ENCODE peak calls at places on chromosome 22, in four cellular contexts. One of them, this sample, is unnamed.

GRCh38 chr22:44801476-44801875 is 49.1 kb downstream of the ARHGAP8 start:
- DNase-seq in GM12878: no peak
- DNase-seq in K562: no peak
- DNase-seq in WTC11: no peak
- DNase-seq in this sample: no peak

GRCh38 chr22:41367039-41367679 is 14.6 kb upstream of the TEF start:
- DNase-seq in GM12878: no peak
- DNase-seq in K562: peak; percentile 93
- DNase-seq in WTC11: peak; percentile 42
- DNase-seq in this sample: peak; percentile 80

GRCh38 chr22:35212020-35212419 is 45.3 kb upstream of the HMGXB4 start:
- DNase-seq in K562: peak; percentile 87
- DNase-seq in WTC11: no peak
- DNase-seq in GM12878: no peak
- DNase-seq in this sample: no peak

GRCh38 chr22:37752189-37753061 is 55.3 kb upstream of the GCAT start:
- DNase-seq in GM12878: no peak
- DNase-seq in WTC11: no peak
- DNase-seq in K562: no peak
- DNase-seq in this sample: peak; percentile 73

GRCh38 chr22:42111798-42112197 is 18.8 kb downstream of the CYP2D6 start:
- DNase-seq in WTC11: no peak
- DNase-seq in GM12878: no peak
- DNase-seq in K562: no peak
- DNase-seq in this sample: no peak

GRCh38 chr22:20128902-20129746 is 2.5 kb upstream of the ZDHHC8 start:
- DNase-seq in K562: peak; percentile 94
- DNase-seq in GM12878: no peak
- DNase-seq in WTC11: peak; percentile 65
- DNase-seq in this sample: peak; percentile 49

GRCh38 chr22:20424937-20425587 is 12.6 kb downstream of the SCARF2 start:
- DNase-seq in WTC11: peak; percentile 54
- DNase-seq in K562: peak; percentile 70
- DNase-seq in GM12878: no peak
- DNase-seq in this sample: no peak

GRCh38 chr22:39148727-39149535 is 3.5 kb downstream of the CBX7 start:
- DNase-seq in GM12878: peak; percentile 69
- DNase-seq in K562: peak; percentile 52
- DNase-seq in WTC11: peak; percentile 69
- DNase-seq in this sample: no peak

GRCh38 chr22:19759994-19760651 is 455 bp upstream of the TBX1 start:
- DNase-seq in WTC11: no peak
- DNase-seq in K562: peak; percentile 91
- DNase-seq in GM12878: no peak
- DNase-seq in this sample: no peak

GRCh38 chr22:39832627-39833074 is 60.9 kb downstream of the ENTHD1 start:
- DNase-seq in WTC11: no peak
- DNase-seq in GM12878: no peak
- DNase-seq in K562: peak; percentile 86
- DNase-seq in this sample: no peak

GRCh38 chr22:50316114-50317065 is 8.9 kb upstream of the PLXNB2 start:
- DNase-seq in WTC11: no peak
- DNase-seq in GM12878: no peak
- DNase-seq in K562: no peak
- DNase-seq in this sample: no peak
- TF ChIP-seq NR2C2 in WTC11: no peak
- TF ChIP-seq NR2C2 in GM12878: no peak
- TF ChIP-seq NR2C2 in K562: no peak
- TF ChIP-seq NR2C2 in this sample: no peak

DNA sequence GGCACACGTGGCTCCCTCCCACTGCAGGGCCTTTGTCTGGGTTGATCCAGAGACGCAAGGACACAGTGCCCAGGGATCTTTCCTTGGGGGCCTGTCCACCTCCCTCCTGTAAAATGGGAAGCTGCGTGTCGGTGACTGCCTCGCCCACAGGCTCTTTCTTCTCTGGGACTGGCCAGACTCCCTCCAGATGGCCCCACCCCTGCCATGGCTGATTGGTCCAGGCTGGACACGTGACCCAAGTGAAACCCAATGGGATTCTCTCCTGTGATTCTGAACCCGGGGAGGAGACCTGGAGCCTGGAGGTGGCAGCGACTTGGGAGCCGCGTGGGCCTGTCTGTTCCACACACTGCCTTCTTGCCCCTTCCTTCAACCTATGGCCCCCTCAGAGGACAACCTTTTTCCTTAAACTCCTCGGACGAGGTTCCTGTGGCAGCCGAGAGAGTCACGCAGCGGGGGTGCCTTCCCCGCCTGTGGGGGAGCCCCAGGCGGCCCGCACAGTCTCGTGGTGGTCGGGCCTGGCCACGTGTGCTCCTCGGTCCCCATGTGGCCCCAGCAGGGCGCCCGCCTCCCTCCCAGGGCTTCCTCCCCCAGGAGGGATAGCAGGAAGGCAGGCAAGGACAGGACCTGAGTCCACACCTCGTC is 12.4 kb upstream of the MPPED1 start:
- DNase-seq in GM12878: no peak
- DNase-seq in K562: peak; percentile 80
- DNase-seq in WTC11: no peak
- DNase-seq in this sample: peak; percentile 37
- TF ChIP-seq NR2C2 in GM12878: no peak
- TF ChIP-seq NR2C2 in K562: no peak
- TF ChIP-seq NR2C2 in WTC11: no peak
- TF ChIP-seq NR2C2 in this sample: no peak

DNA sequence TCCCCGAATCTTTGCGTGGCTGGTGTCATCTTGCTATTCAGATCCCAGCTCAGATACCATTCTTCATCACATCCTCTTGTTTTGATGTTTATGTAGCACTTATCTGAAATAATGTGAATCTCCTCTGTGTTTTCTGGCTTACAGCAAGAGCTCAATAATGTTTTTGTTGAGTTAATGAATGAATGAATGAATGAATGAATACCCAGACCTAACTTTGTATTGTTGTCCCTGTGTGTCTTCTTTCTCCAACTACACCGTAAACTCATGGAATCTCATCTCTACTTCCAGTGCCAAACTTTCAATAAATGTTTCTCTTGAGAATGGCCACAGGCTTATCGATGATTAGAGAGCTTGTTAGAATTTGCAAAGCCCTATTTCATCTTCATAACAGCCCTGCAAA is 110.2 kb downstream of the MYO18B start:
- DNase-seq in GM12878: no peak
- DNase-seq in K562: no peak
- DNase-seq in WTC11: no peak
- DNase-seq in this sample: no peak
- TF ChIP-seq NR2C2 in GM12878: no peak
- TF ChIP-seq NR2C2 in K562: no peak
- TF ChIP-seq NR2C2 in WTC11: no peak
- TF ChIP-seq NR2C2 in this sample: no peak

DNA sequence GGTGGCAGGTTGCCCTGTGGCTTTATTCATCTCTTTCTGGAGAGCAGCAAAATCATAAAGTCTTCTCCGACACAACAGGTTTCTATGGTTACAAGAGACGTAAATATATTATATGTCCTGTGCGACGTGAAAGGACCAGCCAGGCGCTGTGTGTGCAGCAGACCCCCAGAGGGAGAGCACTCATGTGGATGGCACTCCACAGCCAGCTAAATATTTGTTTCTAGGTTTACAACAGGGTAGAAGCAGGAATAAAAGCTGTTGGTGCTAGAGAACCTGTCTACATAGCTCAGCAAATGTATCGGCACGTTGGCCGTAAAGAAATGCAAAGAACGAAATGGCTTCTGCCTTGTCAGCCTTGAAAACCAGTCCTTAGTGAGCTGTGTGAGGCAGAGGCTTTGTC is 133.8 kb upstream of the PITPNB start:
- DNase-seq in K562: no peak
- DNase-seq in GM12878: no peak
- DNase-seq in WTC11: no peak
- DNase-seq in this sample: no peak
- TF ChIP-seq NR2C2 in K562: no peak
- TF ChIP-seq NR2C2 in GM12878: no peak
- TF ChIP-seq NR2C2 in WTC11: no peak
- TF ChIP-seq NR2C2 in this sample: no peak

DNA sequence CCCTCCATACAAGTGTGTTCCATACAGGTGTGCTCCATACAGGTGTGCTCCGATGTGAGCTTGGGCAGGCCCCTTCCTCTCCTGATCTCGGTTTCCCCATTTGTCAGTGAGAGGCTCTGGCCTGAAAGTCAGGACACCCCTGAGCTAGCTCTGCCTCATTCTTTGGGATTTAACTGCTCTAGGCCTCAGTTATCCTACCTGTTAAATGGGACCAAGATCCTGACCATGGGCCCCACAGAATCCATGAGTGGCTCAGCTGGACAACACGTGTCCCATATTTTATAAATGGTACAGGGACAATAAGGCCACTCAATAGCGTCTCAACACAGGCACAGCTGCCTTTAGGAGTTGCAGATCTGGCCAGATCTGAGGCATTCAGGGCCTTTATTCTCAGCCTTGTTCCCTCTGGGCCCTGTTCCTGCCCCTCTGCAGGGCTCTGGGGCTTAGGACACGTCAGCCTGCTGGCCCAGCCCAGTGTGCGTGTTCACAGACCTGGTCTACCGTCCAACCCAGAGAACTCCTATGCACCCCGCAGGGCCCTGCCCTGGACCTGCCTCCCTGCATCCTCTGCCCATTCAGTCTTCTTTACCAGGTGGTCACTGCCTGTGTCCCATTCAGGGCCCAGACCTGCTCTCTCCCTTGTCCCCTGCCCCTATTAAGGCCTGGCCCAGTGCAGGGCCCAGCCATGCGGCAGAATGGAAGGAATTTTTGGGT is 18.9 kb upstream of the IGLL1 start:
- DNase-seq in GM12878: no peak
- DNase-seq in WTC11: no peak
- DNase-seq in K562: no peak
- DNase-seq in this sample: no peak
- TF ChIP-seq NR2C2 in GM12878: no peak
- TF ChIP-seq NR2C2 in WTC11: no peak
- TF ChIP-seq NR2C2 in K562: no peak
- TF ChIP-seq NR2C2 in this sample: no peak

GRCh38 chr22:43289551-43289963 is 53.6 kb downstream of the SCUBE1 start:
- DNase-seq in WTC11: no peak
- DNase-seq in GM12878: no peak
- DNase-seq in K562: no peak
- DNase-seq in this sample: no peak
- TF ChIP-seq NR2C2 in WTC11: no peak
- TF ChIP-seq NR2C2 in GM12878: no peak
- TF ChIP-seq NR2C2 in K562: no peak
- TF ChIP-seq NR2C2 in this sample: no peak

GRCh38 chr22:27108425-27109114 is 451.2 kb downstream of the MIAT start:
- DNase-seq in WTC11: no peak
- DNase-seq in K562: no peak
- DNase-seq in GM12878: no peak
- DNase-seq in this sample: no peak
- TF ChIP-seq NR2C2 in WTC11: no peak
- TF ChIP-seq NR2C2 in K562: no peak
- TF ChIP-seq NR2C2 in GM12878: no peak
- TF ChIP-seq NR2C2 in this sample: no peak

This sample was measured in HepG2.